ENCODE peak calls at places on chromosomes 12 and 14, in five cellular contexts. V is HL-60, Z is tibial artery, I is brain microvascular endothelial cell, H is WERI-Rb-1. P is an unnamed sample.

GRCh38 chr12:53699673-53700015 is 23.8 kb upstream of the ATP5MC2 start:
- DNase-seq in H (no peak), Z (no peak), V (no peak), I (no peak), P (no peak)

GRCh38 chr12:112285600-112286401 is 96.4 kb downstream of the HECTD4 start:
- DNase-seq in H (no peak), Z (no peak), I (no peak), V (no peak), P (no peak)

GRCh38 chr12:49331360-49332222 is 5.4 kb downstream of the C1QL4 start:
- DNase-seq in I (peak), H (peak), V (peak), Z (peak), P (no peak)

GRCh38 chr12:24008166-24008565 is 58.7 kb upstream of the SOX5 start:
- DNase-seq in Z (no peak), V (no peak), H (no peak), I (no peak), P (no peak)

GRCh38 chr12:16435875-16436554 is 88.6 kb downstream of the MGST1 start:
- DNase-seq in V (no peak), I (no peak), Z (no peak), H (no peak), P (no peak)

GRCh38 chr14:103890836-103891666 is 37.2 kb upstream of the TDRD9 start:
- DNase-seq in Z (no peak), V (peak), H (no peak), I (no peak), P (no peak)

GRCh38 chr12:19208456-19208855 is 78.9 kb downstream of the PLEKHA5 start:
- DNase-seq in V (no peak), H (no peak), I (no peak), Z (no peak), P (no peak)

GRCh38 chr12:132622437-132623071 is 4.0 kb downstream of the P2RX2 start:
- DNase-seq in H (no peak), I (peak), V (no peak), Z (no peak), P (no peak)

GRCh38 chr12:105020241-105020962 is 34.3 kb downstream of the NOPCHAP1 start:
- DNase-seq in H (no peak), Z (no peak), I (no peak), V (no peak), P (no peak)

GRCh38 chr12:10362325-10362724 is 27.5 kb downstream of the KLRK1 start:
- DNase-seq in H (no peak), Z (no peak), V (no peak), I (no peak), P (no peak)

GRCh38 chr14:22432348-22432976 is 156.6 kb downstream of the DAD1 start:
- DNase-seq in I (peak), Z (peak), V (peak), H (no peak), P (peak)
- H3K27ac ChIP-seq in I (no peak), Z (no peak), V (peak), H (no peak), P (peak)

GRCh38 chr14:75044322-75044721 is 6.9 kb downstream of the MLH3 start:
- DNase-seq in I (peak), Z (no peak), H (no peak), V (no peak), P (no peak)
- H3K27ac ChIP-seq in I (no peak), Z (no peak), H (no peak), V (no peak), P (no peak)

GRCh38 chr14:81265641-81266169 is 44.9 kb upstream of the GTF2A1 start:
- DNase-seq in I (no peak), V (no peak), Z (no peak), H (no peak), P (no peak)

GRCh38 chr14:81268016-81268416 is 47.3 kb upstream of the GTF2A1 start:
- DNase-seq in Z (no peak), I (peak), V (no peak), H (no peak), P (no peak)

GRCh38 chr14:81272322-81272721 is 51.6 kb upstream of the GTF2A1 start:
- DNase-seq in I (no peak), H (no peak), V (no peak), Z (no peak), P (no peak)

GRCh38 chr14:81269979-81270375 is 49.2 kb upstream of the GTF2A1 start:
- DNase-seq in I (no peak), H (no peak), V (no peak), Z (no peak), P (no peak)

DNA sequence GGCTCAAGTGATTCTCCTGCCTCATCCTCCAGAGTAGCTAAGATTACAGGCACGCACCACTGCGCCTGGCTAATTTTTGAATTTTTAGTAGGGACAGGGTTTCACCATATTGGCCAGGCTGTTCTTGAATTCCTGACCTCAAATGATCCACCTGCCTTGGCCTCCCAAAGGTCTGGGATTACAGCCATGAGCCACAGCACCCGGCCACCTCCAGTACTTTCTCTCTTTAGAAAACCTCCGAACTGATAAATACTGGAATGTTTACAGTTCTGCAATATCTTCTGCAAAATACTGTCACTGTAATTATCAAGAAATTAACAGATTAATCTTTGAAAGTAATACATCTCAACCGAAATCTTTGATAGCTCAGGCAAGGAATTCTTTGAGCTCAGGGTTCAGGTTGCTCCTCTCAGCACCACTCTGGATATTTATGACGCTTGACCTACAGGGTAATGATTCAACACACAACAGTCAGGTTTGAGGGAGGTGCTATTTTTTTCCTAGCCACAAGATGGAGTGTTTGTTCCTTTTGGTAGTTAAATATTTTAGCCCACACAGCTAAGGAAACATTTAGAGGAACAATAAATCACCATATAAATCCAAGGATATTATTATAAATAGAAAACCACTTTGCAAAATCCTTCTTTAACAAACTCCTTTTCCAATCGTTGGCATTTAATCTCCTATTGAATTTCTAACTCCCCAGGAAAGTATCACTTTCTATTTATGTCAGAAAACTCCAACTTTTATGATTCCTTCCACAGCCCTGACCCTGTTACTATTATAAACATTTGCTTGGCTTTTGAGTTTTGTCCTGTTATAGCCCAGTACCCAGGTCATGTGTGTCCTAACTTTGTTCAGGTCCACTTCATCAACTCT is 48.6 kb upstream of the GTF2A1 start:
- DNase-seq in V (peak), Z (no peak), I (peak), H (no peak), P (peak)
- H3K27ac ChIP-seq in V (no peak), Z (no peak), I (no peak), H (no peak), P (no peak)

GRCh38 chr14:23864856-23865255 is 88.7 kb upstream of the DHRS4 start:
- DNase-seq in H (no peak), V (no peak), Z (no peak), I (no peak), P (no peak)
- H3K27ac ChIP-seq in H (no peak), V (no peak), Z (no peak), I (no peak), P (no peak)

GRCh38 chr14:64080452-64080851 is 213.7 kb downstream of the ESR2 start:
- DNase-seq in V (no peak), H (no peak), I (no peak), Z (no peak), P (no peak)
- H3K27ac ChIP-seq in V (no peak), H (no peak), I (no peak), Z (peak), P (no peak)

DNA sequence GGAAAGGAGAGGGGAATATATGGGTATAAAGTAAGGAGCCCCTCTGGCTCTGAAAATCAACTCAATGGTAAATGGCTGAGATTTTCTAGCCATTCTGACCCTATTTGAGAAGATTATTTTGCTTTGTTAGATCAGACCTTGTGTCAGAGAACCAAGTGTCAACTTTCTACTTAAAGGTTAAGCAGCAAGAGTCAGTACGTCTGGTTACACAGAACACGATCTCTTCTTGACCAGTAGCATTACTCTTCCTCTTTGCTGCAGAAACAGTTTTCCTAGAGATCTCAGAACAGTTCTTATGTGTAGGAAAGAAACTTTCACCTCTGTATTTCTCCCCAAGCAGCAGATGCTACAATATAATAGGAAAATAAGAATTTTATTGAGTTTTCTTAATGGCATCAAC is 47.4 kb upstream of the BTG1 start:
- DNase-seq in V (no peak), H (no peak), Z (no peak), I (no peak), P (no peak)
- H3K27ac ChIP-seq in V (no peak), H (peak), Z (no peak), I (no peak), P (no peak)

DNA sequence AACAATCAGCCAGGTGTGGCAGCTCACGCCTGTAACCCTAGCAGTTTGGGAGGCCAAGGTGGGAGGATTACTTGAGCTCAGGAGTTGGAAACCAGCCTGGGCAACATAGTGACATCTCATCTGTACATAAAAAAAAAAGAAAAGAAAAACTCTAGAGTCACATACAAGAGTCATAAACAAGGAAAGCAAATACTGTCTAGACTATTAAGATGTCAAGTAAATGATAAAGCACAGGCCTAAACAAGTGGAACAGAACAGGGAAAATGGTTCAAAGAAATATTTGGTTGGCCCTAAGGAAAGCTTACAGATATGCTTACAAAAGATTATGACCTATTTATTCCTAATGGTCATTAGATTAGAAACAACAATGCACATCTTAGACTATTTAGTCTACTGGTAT is 12.3 kb downstream of the CDK17 start:
- DNase-seq in H (no peak), V (no peak), I (no peak), Z (no peak), P (no peak)
- H3K27ac ChIP-seq in H (no peak), V (no peak), I (no peak), Z (no peak), P (no peak)

DNA sequence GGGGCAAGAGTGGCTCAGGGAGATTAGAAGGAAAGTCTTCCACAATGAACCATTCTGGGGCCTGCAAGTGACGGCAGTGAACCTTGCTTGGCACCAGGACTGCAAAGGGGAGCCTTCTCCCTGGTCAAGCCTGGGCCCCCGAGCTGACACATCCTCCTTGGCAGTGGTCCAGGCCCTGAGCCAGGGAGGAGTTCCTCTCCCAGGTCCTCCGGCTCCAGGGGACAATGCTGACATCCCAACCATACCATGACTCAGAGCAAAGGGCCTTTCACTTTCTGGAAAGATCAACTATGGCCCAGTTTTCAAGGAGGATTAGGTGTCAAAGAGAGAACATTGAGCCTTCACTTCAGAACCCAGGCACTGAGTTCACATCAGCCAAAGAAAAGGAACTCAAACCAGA is 756.5 kb upstream of the TBX3 start:
- DNase-seq in I (peak), V (no peak), H (no peak), Z (no peak), P (no peak)
- H3K27ac ChIP-seq in I (no peak), V (no peak), H (no peak), Z (no peak), P (no peak)

P was measured in SK-N-MC.